ENCODE peak calls at places on chromosomes 7 and 10, in five cellular contexts. N is stimulated activated CD4-positive, alpha-beta T cell treated with anti-CD3 and anti-CD28 coated beads, Interleukin-1b, Interleukin-23, amount 100 ng/mL, for 4 hours; C is iPS DF 6.9; W is cerebellar nuclear complex; G is substantia nigra. J is an unnamed sample.

GRCh38 chr10:125802739-125803138 is 20.3 kb downstream of the UROS start:
- DNase-seq in N (no peak), W (no peak), C (no peak), G (no peak), J (no peak)

GRCh38 chr7:91784469-91784868 is 96.0 kb downstream of the MTERF1 start:
- DNase-seq in G (no peak), N (no peak), W (no peak), C (no peak), J (peak; percentile 43)

GRCh38 chr7:148697256-148697841 is 1.4 kb upstream of the CUL1 start:
- DNase-seq in W (no peak), C (no peak), G (no peak), N (peak; percentile 43), J (no peak)

GRCh38 chr10:128543186-128543585 is 417.0 kb upstream of the MKI67 start:
- DNase-seq in W (no peak), G (no peak), C (no peak), N (no peak), J (no peak)

GRCh38 chr7:129599174-129599573 is 12.3 kb upstream of the NRF1 start:
- DNase-seq in G (no peak), C (no peak), W (no peak), N (no peak), J (no peak)

GRCh38 chr7:75866497-75867389 is 12.1 kb upstream of the RHBDD2 start:
- DNase-seq in N (peak; percentile 16), C (no peak), W (peak; percentile 53), G (peak; percentile 28), J (peak; percentile 53)

GRCh38 chr10:129926066-129927055 is 37.7 kb downstream of the EBF3 start:
- DNase-seq in N (no peak), C (no peak), G (no peak), W (no peak), J (no peak)

GRCh38 chr10:70695241-70696030 is 23.1 kb downstream of the ADAMTS14 start:
- DNase-seq in G (no peak), N (no peak), C (no peak), W (no peak), J (no peak)

GRCh38 chr7:3459111-3459510 is 158.1 kb downstream of the SDK1 start:
- DNase-seq in G (no peak), N (no peak), C (no peak), W (no peak), J (no peak)

GRCh38 chr10:123857616-123858015 is 34.0 kb downstream of the CPXM2 start:
- DNase-seq in G (no peak), W (no peak), C (no peak), N (no peak), J (no peak)

GRCh38 chr10:30842185-30842584 is 189.5 kb downstream of the ZNF438 start:
- DNase-seq in G (no peak), C (no peak), N (no peak), W (no peak), J (no peak)

GRCh38 chr10:113527181-113527580 is 25.7 kb upstream of the HABP2 start:
- DNase-seq in G (no peak), C (no peak), W (no peak), N (no peak), J (no peak)

GRCh38 chr7:118158766-118159165 is 25.2 kb upstream of the LSM8 start:
- DNase-seq in C (no peak), W (no peak), G (no peak), N (no peak), J (peak; percentile 16)

GRCh38 chr10:35007858-35008301 is 82.3 kb downstream of the CUL2 start:
- DNase-seq in N (no peak), W (no peak), G (no peak), C (no peak), J (peak; percentile 87)

GRCh38 chr7:74443591-74444365 is 9.9 kb upstream of the GTF2IRD1 start:
- DNase-seq in C (no peak), N (no peak), G (no peak), W (no peak), J (no peak)